ENCODE peak calls at places on chromosomes 3 and 15, in seven cellular contexts. S is HEK293T; P is skeletal muscle cell; X is NCI-H345; Z is activated naive CD4-positive, alpha-beta T cell; R is iris pigment epithelial cell; B is SK-N-DZ. E is an unnamed sample.
A peak's percentile ranks its signal among the peaks of the same experiment; 100 is the strongest.

GRCh38 chr3:48990636-48991421 is 788 bp downstream of the P4HTM start:
- DNase-seq in P (no peak), R (no peak), Z (no peak), X (peak; percentile 2), S (no peak), B (peak; percentile 31), E (peak; percentile 48)

GRCh38 chr3:55434789-55435188 is 52.3 kb downstream of the WNT5A start:
- DNase-seq in Z (no peak), S (peak; percentile 35), X (no peak), P (no peak), R (peak; percentile 48), B (peak; percentile 32), E (no peak)

GRCh38 chr15:88950600-88951160 is 37.5 kb upstream of the MFGE8 start:
- DNase-seq in X (no peak), B (no peak), S (no peak), Z (no peak), R (no peak), P (no peak), E (no peak)

GRCh38 chr3:190853464-190853863 is 9.0 kb downstream of the GMNC start:
- DNase-seq in Z (no peak), P (no peak), B (no peak), S (no peak), R (no peak), X (no peak), E (no peak)

GRCh38 chr15:41557673-41558399 is 1.2 kb upstream of the TYRO3 start:
- DNase-seq in R (peak; percentile 74), B (peak; percentile 74), P (no peak), Z (peak; percentile 48), X (peak; percentile 74), S (peak; percentile 69), E (no peak)

GRCh38 chr3:51392301-51393095 is 1.4 kb downstream of the RBM15B start:
- DNase-seq in S (no peak), P (no peak), Z (no peak), B (no peak), R (no peak), X (no peak), E (no peak)

GRCh38 chr3:153785901-153786300 is 335.3 kb upstream of the ARHGEF26 start:
- DNase-seq in Z (no peak), P (no peak), R (peak; percentile 9), B (no peak), S (no peak), X (no peak), E (no peak)

GRCh38 chr15:40955141-40955903 is 2.1 kb downstream of the CHAC1 start:
- DNase-seq in S (no peak), P (no peak), B (no peak), X (no peak), R (no peak), Z (no peak), E (no peak)

GRCh38 chr3:158402590-158402989 is 168.4 kb upstream of the MLF1 start:
- DNase-seq in P (no peak), S (no peak), B (no peak), X (no peak), R (no peak), Z (no peak), E (no peak)

GRCh38 chr3:129063841-129064482 is 3.4 kb downstream of the GP9 start:
- DNase-seq in B (no peak), Z (no peak), R (no peak), P (no peak), S (no peak), X (no peak), E (no peak)

GRCh38 chr15:79721256-79721655 is 175.6 kb downstream of the MTHFS start:
- DNase-seq in S (no peak), Z (no peak), P (no peak), X (no peak), R (no peak), B (no peak), E (no peak)

GRCh38 chr15:69730281-69731235 is 277.9 kb downstream of the RPLP1 start:
- DNase-seq in S (no peak), Z (no peak), P (no peak), X (no peak), R (no peak), B (peak; percentile 72), E (no peak)

GRCh38 chr3:13884851-13885703 is 5.2 kb upstream of the WNT7A start:
- DNase-seq in S (peak; percentile 66), X (peak; percentile 62), P (no peak), R (no peak), Z (peak; percentile 59), B (peak; percentile 22), E (no peak)

GRCh38 chr15:52331490-52332240 is 36.1 kb upstream of the MYO5C start:
- DNase-seq in S (peak; percentile 10), X (no peak), Z (no peak), P (no peak), B (peak; percentile 67), R (peak; percentile 63), E (no peak)

GRCh38 chr15:39364721-39365120 is 216.2 kb upstream of the THBS1 start:
- DNase-seq in Z (no peak), R (no peak), X (no peak), B (no peak), S (no peak), P (no peak), E (no peak)

GRCh38 chr3:16545413-16546185 is 32.1 kb upstream of the RFTN1 start:
- DNase-seq in X (no peak), P (no peak), Z (no peak), R (no peak), S (no peak), B (no peak), E (no peak)

GRCh38 chr3:187722206-187722612 is 19.9 kb upstream of the RTP2 start:
- DNase-seq in B (no peak), P (no peak), X (no peak), R (no peak), Z (no peak), S (no peak), E (no peak)

GRCh38 chr15:52080031-52080430 is 32.5 kb downstream of the BCL2L10 start:
- DNase-seq in S (no peak), X (no peak), P (no peak), R (peak; percentile 29), B (no peak), Z (no peak), E (no peak)

GRCh38 chr15:70140543-70141375 is 43.0 kb upstream of the TLE3 start:
- DNase-seq in B (no peak), P (no peak), S (no peak), R (peak; percentile 77), X (no peak), Z (no peak), E (no peak)

GRCh38 chr3:139204756-139205155 is 139.1 kb upstream of the MRPS22 start:
- DNase-seq in S (no peak), P (no peak), B (no peak), X (no peak), Z (no peak), R (peak; percentile 33), E (no peak)

GRCh38 chr3:170740726-170741591 is 129.0 kb downstream of the RPL22L1 start:
- DNase-seq in P (peak; percentile 93), X (peak; percentile 69), B (no peak), S (no peak), Z (no peak), R (peak; percentile 89), E (no peak)

GRCh38 chr3:63349583-63350177 is 71.6 kb downstream of the SYNPR start:
- DNase-seq in X (peak; percentile 53), R (peak; percentile 70), P (peak; percentile 25), S (peak; percentile 37), B (peak; percentile 56), Z (no peak), E (peak; percentile 48)

GRCh38 chr15:75061272-75061671 is 37.9 kb downstream of the PPCDC start:
- DNase-seq in B (no peak), X (no peak), Z (no peak), S (no peak), P (no peak), R (peak; percentile 40), E (peak; percentile 15)

GRCh38 chr3:58955308-58955707 is 94.5 kb downstream of the CFAP20DC start:
- DNase-seq in P (no peak), Z (no peak), B (no peak), R (no peak), S (no peak), X (no peak), E (no peak)

GRCh38 chr3:152364237-152364636 is 95.5 kb downstream of the MBNL1 start:
- DNase-seq in B (no peak), P (no peak), R (no peak), Z (no peak), X (no peak), S (no peak), E (no peak)

GRCh38 chr15:45364271-45364670 is 14.1 kb downstream of the GATM start:
- DNase-seq in Z (no peak), P (no peak), S (no peak), R (no peak), B (no peak), X (no peak), E (no peak)

GRCh38 chr15:33621156-33621555 is 310.4 kb downstream of the RYR3 start:
- DNase-seq in Z (no peak), P (no peak), R (no peak), X (no peak), B (no peak), S (no peak), E (no peak)

GRCh38 chr3:113825090-113825489 is 13.5 kb upstream of the GRAMD1C start:
- DNase-seq in B (no peak), Z (no peak), S (peak; percentile 33), X (no peak), R (peak; percentile 53), P (no peak), E (no peak)

E was measured in left lobe of liver.